ENCODE peak calls at places on chromosomes 5 and 9, in ten cellular contexts. B, J, Y, C, I, S, A, F, R and N are unnamed samples.

GRCh38 chr5:178298283-178298807 is 65.7 kb upstream of the PHYKPL start:
- DNase-seq in F (no peak), R (no peak), B (no peak), S (no peak), I (no peak), Y (no peak), J (peak), C (no peak), A (no peak), N (no peak)

GRCh38 chr5:50751064-50751657 is 84.7 kb downstream of the PARP8 start:
- DNase-seq in C (peak), Y (no peak), B (peak), I (peak), A (no peak), J (no peak), S (peak), F (peak), R (peak), N (peak)

GRCh38 chr9:311837-312236 is 97.2 kb downstream of the DOCK8 start:
- DNase-seq in A (no peak), B (no peak), R (no peak), C (no peak), Y (no peak), F (no peak), S (no peak), I (no peak), J (no peak), N (no peak)

GRCh38 chr5:165232629-165233028 is 1727.2 kb downstream of the MAT2B start:
- DNase-seq in S (no peak), J (no peak), I (no peak), R (no peak), A (no peak), C (no peak), F (no peak), B (no peak), Y (no peak), N (no peak)

GRCh38 chr9:80873861-80874260 is 815.5 kb downstream of the TLE1 start:
- DNase-seq in S (no peak), A (no peak), B (no peak), R (no peak), I (peak), J (no peak), Y (no peak), C (no peak), F (peak), N (no peak)

GRCh38 chr9:120619751-120620655 is 40.0 kb upstream of the CDK5RAP2 start:
- DNase-seq in R (peak), B (peak), A (peak), C (peak), J (no peak), Y (peak), S (peak), F (peak), I (peak), N (peak)

GRCh38 chr5:161966544-161966943 is 101.0 kb upstream of the GABRG2 start:
- DNase-seq in S (no peak), J (no peak), F (peak), R (no peak), Y (no peak), C (no peak), B (no peak), A (no peak), I (no peak), N (no peak)

GRCh38 chr5:175444905-175445456 is 999 bp upstream of the DRD1 start:
- DNase-seq in I (no peak), J (no peak), S (no peak), F (no peak), Y (no peak), C (no peak), A (no peak), B (no peak), R (no peak), N (no peak)

GRCh38 chr5:119336846-119337564 is 18.8 kb upstream of the TNFAIP8 start:
- DNase-seq in Y (no peak), C (peak), J (no peak), I (no peak), R (no peak), S (peak), F (no peak), B (no peak), A (no peak), N (no peak)

GRCh38 chr9:134390537-134390936 is 64.3 kb downstream of the RXRA start:
- DNase-seq in S (no peak), F (no peak), A (no peak), R (no peak), C (no peak), I (no peak), Y (peak), J (no peak), B (peak), N (peak)

GRCh38 chr5:161641444-161641843 is 44.1 kb upstream of the GABRA6 start:
- DNase-seq in J (no peak), A (no peak), R (no peak), C (no peak), I (no peak), S (no peak), B (no peak), F (no peak), Y (no peak), N (no peak)

GRCh38 chr9:137163101-137163661 is 6.7 kb downstream of the LRRC26 start:
- DNase-seq in Y (no peak), F (peak), J (no peak), A (no peak), I (no peak), S (no peak), B (no peak), C (no peak), R (peak), N (no peak)

GRCh38 chr9:34714007-34714406 is 4.1 kb upstream of the CCL21 start:
- DNase-seq in S (no peak), F (no peak), A (no peak), R (no peak), Y (no peak), B (no peak), J (no peak), I (no peak), C (no peak), N (no peak)

GRCh38 chr5:82386576-82386975 is 108.4 kb upstream of the RPS23 start:
- DNase-seq in S (no peak), F (no peak), B (no peak), A (no peak), C (no peak), J (no peak), R (no peak), I (no peak), Y (no peak), N (no peak)

GRCh38 chr5:163730206-163730782 is 224.9 kb downstream of the MAT2B start:
- DNase-seq in B (no peak), R (no peak), I (no peak), J (no peak), A (peak), Y (no peak), F (no peak), S (no peak), C (no peak), N (no peak)

GRCh38 chr5:88398316-88398715 is 129.7 kb upstream of the TMEM161B start:
- DNase-seq in I (no peak), J (no peak), S (no peak), Y (no peak), F (no peak), R (no peak), B (no peak), C (no peak), A (no peak), N (no peak)

GRCh38 chr9:113918697-113919390 is 42.7 kb downstream of the ZNF618 start:
- DNase-seq in S (no peak), A (no peak), F (no peak), R (no peak), C (no peak), Y (no peak), J (no peak), B (no peak), I (no peak), N (no peak)

GRCh38 chr9:32627394-32627954 is 8.0 kb downstream of the TAF1L start:
- DNase-seq in S (no peak), J (no peak), Y (no peak), F (no peak), R (peak), A (no peak), I (no peak), B (no peak), C (peak), N (no peak)

GRCh38 chr5:33148076-33148501 is 292.7 kb upstream of the TARS1 start:
- DNase-seq in I (peak), R (no peak), Y (no peak), J (peak), B (no peak), A (no peak), F (peak), C (no peak), S (no peak), N (no peak)

GRCh38 chr5:55540024-55540423 is 5.3 kb upstream of the PLPP1 start:
- DNase-seq in C (no peak), J (no peak), F (no peak), S (no peak), Y (no peak), I (peak), R (no peak), B (no peak), A (no peak), N (no peak)

GRCh38 chr5:39205550-39205949 is 13.8 kb downstream of the FYB1 start:
- DNase-seq in C (no peak), R (no peak), J (no peak), A (no peak), B (no peak), F (no peak), Y (no peak), S (no peak), I (no peak), N (no peak)

GRCh38 chr5:81530919-81531318 is 137.0 kb upstream of the ACOT12 start:
- DNase-seq in A (no peak), I (no peak), Y (no peak), R (no peak), F (peak), S (no peak), J (no peak), B (no peak), C (no peak), N (no peak)

GRCh38 chr9:5799314-5799713 is 33.6 kb downstream of the ERMP1 start:
- DNase-seq in C (no peak), J (no peak), A (no peak), R (peak), I (peak), S (no peak), Y (no peak), B (no peak), F (peak), N (no peak)

GRCh38 chr5:219492-219891 is 1.4 kb downstream of the SDHA start:
- DNase-seq in J (no peak), B (no peak), S (peak), F (peak), C (no peak), A (no peak), I (peak), Y (no peak), R (no peak), N (no peak)

GRCh38 chr9:96619109-96619435 is 571 bp downstream of the CDC14B start:
- DNase-seq in Y (no peak), B (no peak), J (no peak), A (no peak), F (no peak), I (no peak), R (no peak), S (no peak), C (no peak), N (no peak)

GRCh38 chr5:139671096-139671841 is 23.1 kb downstream of the CXXC5 start:
- DNase-seq in J (no peak), R (no peak), B (peak), C (no peak), Y (no peak), A (no peak), I (no peak), S (no peak), F (no peak), N (peak)

GRCh38 chr9:87119328-87119881 is 172.1 kb upstream of the GAS1 start:
- DNase-seq in J (peak), F (peak), B (no peak), I (peak), A (peak), S (no peak), R (no peak), C (no peak), Y (no peak), N (no peak)

GRCh38 chr9:129412814-129413536 is 207.9 kb downstream of the C9orf50 start:
- DNase-seq in F (peak), C (peak), J (peak), R (no peak), I (peak), S (no peak), A (peak), Y (no peak), B (no peak), N (no peak)

GRCh38 chr9:110714314-110714713 is 45.7 kb downstream of the MUSK start:
- DNase-seq in R (no peak), Y (no peak), C (no peak), J (no peak), F (no peak), I (no peak), B (no peak), S (no peak), A (no peak), N (no peak)

GRCh38 chr5:98108497-98108896 is 665.0 kb upstream of the RGMB start:
- DNase-seq in F (peak), I (peak), J (no peak), R (no peak), Y (no peak), C (no peak), A (no peak), B (no peak), S (no peak), N (no peak)

GRCh38 chr5:82092-82491 is 9.9 kb upstream of the PLEKHG4B start:
- DNase-seq in C (peak), R (no peak), F (no peak), Y (no peak), J (no peak), S (no peak), B (no peak), A (no peak), I (peak), N (no peak)

GRCh38 chr9:29806941-29807625 is 2233.8 kb upstream of the C9orf72 start:
- DNase-seq in C (no peak), J (no peak), B (no peak), R (no peak), A (no peak), I (no peak), S (no peak), F (no peak), Y (no peak), N (no peak)

GRCh38 chr5:60521379-60522298 is 178.3 kb downstream of the DEPDC1B start:
- DNase-seq in I (no peak), B (no peak), F (no peak), Y (no peak), J (no peak), R (no peak), S (peak), A (no peak), C (no peak), N (peak)

GRCh38 chr9:20729545-20729944 is 45.5 kb downstream of the FOCAD start:
- DNase-seq in B (no peak), J (no peak), S (no peak), C (no peak), I (peak), Y (no peak), F (no peak), A (no peak), R (no peak), N (no peak)

GRCh38 chr5:170430256-170430655 is 41.1 kb upstream of the KCNMB1 start:
- DNase-seq in Y (no peak), C (no peak), R (no peak), I (no peak), J (no peak), A (no peak), S (no peak), B (no peak), F (no peak), N (no peak)